ENCODE peak calls at places on chromosomes 1 and 21, in nine cellular contexts. One of them, this sample, is unnamed.

GRCh38 chr1:1677718-1678580 is 14.6 kb downstream of the SLC35E2B start:
- DNase-seq in smooth muscle cell of the brain vasculature: no peak
- DNase-seq in mucosa of gallbladder: no peak
- DNase-seq in OCI-LY7: peak
- DNase-seq in ELR: no peak
- DNase-seq in AG08396: peak
- DNase-seq in NCI-H146: no peak
- DNase-seq in neural crest cell: no peak
- DNase-seq in NCI-H1105 treated with DMSO at 0.1 percent for 48 hours: no peak
- DNase-seq in this sample: no peak

GRCh38 chr1:93874025-93874651 is 4.9 kb downstream of the DNTTIP2 start:
- DNase-seq in OCI-LY7: peak
- DNase-seq in NCI-H146: peak
- DNase-seq in neural crest cell: no peak
- DNase-seq in AG08396: peak
- DNase-seq in NCI-H1105 treated with DMSO at 0.1 percent for 48 hours: no peak
- DNase-seq in ELR: peak
- DNase-seq in mucosa of gallbladder: no peak
- DNase-seq in smooth muscle cell of the brain vasculature: no peak
- DNase-seq in this sample: peak

GRCh38 chr1:157967205-157967604 is 26.2 kb upstream of the KIRREL1 start:
- DNase-seq in NCI-H1105 treated with DMSO at 0.1 percent for 48 hours: no peak
- DNase-seq in smooth muscle cell of the brain vasculature: no peak
- DNase-seq in neural crest cell: no peak
- DNase-seq in mucosa of gallbladder: no peak
- DNase-seq in NCI-H146: no peak
- DNase-seq in AG08396: no peak
- DNase-seq in OCI-LY7: no peak
- DNase-seq in ELR: no peak
- DNase-seq in this sample: no peak

GRCh38 chr21:29342394-29342957 is 43.8 kb downstream of the BACH1 start:
- DNase-seq in NCI-H1105 treated with DMSO at 0.1 percent for 48 hours: no peak
- DNase-seq in ELR: peak
- DNase-seq in NCI-H146: no peak
- DNase-seq in smooth muscle cell of the brain vasculature: peak
- DNase-seq in mucosa of gallbladder: peak
- DNase-seq in OCI-LY7: no peak
- DNase-seq in AG08396: peak
- DNase-seq in neural crest cell: no peak
- DNase-seq in this sample: no peak

GRCh38 chr1:83083589-83084224 is 915.2 kb downstream of the TTLL7 start:
- DNase-seq in smooth muscle cell of the brain vasculature: no peak
- DNase-seq in NCI-H1105 treated with DMSO at 0.1 percent for 48 hours: peak
- DNase-seq in neural crest cell: no peak
- DNase-seq in ELR: no peak
- DNase-seq in OCI-LY7: no peak
- DNase-seq in mucosa of gallbladder: no peak
- DNase-seq in AG08396: no peak
- DNase-seq in NCI-H146: no peak
- DNase-seq in this sample: no peak

GRCh38 chr1:115300087-115300856 is 37.8 kb downstream of the NGF start:
- DNase-seq in mucosa of gallbladder: no peak
- DNase-seq in NCI-H1105 treated with DMSO at 0.1 percent for 48 hours: no peak
- DNase-seq in NCI-H146: peak
- DNase-seq in smooth muscle cell of the brain vasculature: no peak
- DNase-seq in ELR: peak
- DNase-seq in AG08396: no peak
- DNase-seq in OCI-LY7: peak
- DNase-seq in neural crest cell: no peak
- DNase-seq in this sample: no peak

GRCh38 chr1:24830680-24831272 is 85.5 kb downstream of the CLIC4 start:
- DNase-seq in ELR: peak
- DNase-seq in AG08396: peak
- DNase-seq in mucosa of gallbladder: no peak
- DNase-seq in smooth muscle cell of the brain vasculature: peak
- DNase-seq in OCI-LY7: peak
- DNase-seq in NCI-H1105 treated with DMSO at 0.1 percent for 48 hours: peak
- DNase-seq in NCI-H146: peak
- DNase-seq in neural crest cell: no peak
- DNase-seq in this sample: peak

GRCh38 chr1:43042773-43043470 is 84.3 kb upstream of the SLC2A1 start:
- DNase-seq in AG08396: no peak
- DNase-seq in mucosa of gallbladder: no peak
- DNase-seq in ELR: no peak
- DNase-seq in NCI-H146: no peak
- DNase-seq in NCI-H1105 treated with DMSO at 0.1 percent for 48 hours: no peak
- DNase-seq in smooth muscle cell of the brain vasculature: no peak
- DNase-seq in OCI-LY7: no peak
- DNase-seq in neural crest cell: no peak
- DNase-seq in this sample: no peak

GRCh38 chr21:42160111-42160949 is 58.6 kb upstream of the ABCG1 start:
- DNase-seq in AG08396: no peak
- DNase-seq in mucosa of gallbladder: no peak
- DNase-seq in NCI-H146: no peak
- DNase-seq in ELR: no peak
- DNase-seq in smooth muscle cell of the brain vasculature: no peak
- DNase-seq in NCI-H1105 treated with DMSO at 0.1 percent for 48 hours: no peak
- DNase-seq in neural crest cell: no peak
- DNase-seq in OCI-LY7: no peak
- DNase-seq in this sample: no peak

GRCh38 chr21:37710555-37711293 is 205.5 kb downstream of the KCNJ6 start:
- DNase-seq in ELR: peak
- DNase-seq in AG08396: no peak
- DNase-seq in neural crest cell: no peak
- DNase-seq in OCI-LY7: no peak
- DNase-seq in smooth muscle cell of the brain vasculature: no peak
- DNase-seq in NCI-H1105 treated with DMSO at 0.1 percent for 48 hours: peak
- DNase-seq in NCI-H146: peak
- DNase-seq in mucosa of gallbladder: no peak
- DNase-seq in this sample: peak

GRCh38 chr1:12810691-12811408 is 19.7 kb downstream of the PRAMEF1 start:
- DNase-seq in OCI-LY7: no peak
- DNase-seq in mucosa of gallbladder: no peak
- DNase-seq in AG08396: no peak
- DNase-seq in ELR: peak
- DNase-seq in NCI-H146: no peak
- DNase-seq in NCI-H1105 treated with DMSO at 0.1 percent for 48 hours: no peak
- DNase-seq in smooth muscle cell of the brain vasculature: no peak
- DNase-seq in neural crest cell: no peak
- DNase-seq in this sample: no peak

GRCh38 chr21:17667256-17667655 is 54.6 kb upstream of the BTG3 start:
- DNase-seq in mucosa of gallbladder: no peak
- DNase-seq in NCI-H1105 treated with DMSO at 0.1 percent for 48 hours: no peak
- DNase-seq in AG08396: no peak
- DNase-seq in neural crest cell: no peak
- DNase-seq in smooth muscle cell of the brain vasculature: no peak
- DNase-seq in ELR: no peak
- DNase-seq in NCI-H146: no peak
- DNase-seq in OCI-LY7: no peak
- DNase-seq in this sample: no peak

GRCh38 chr1:74729741-74730478 is 2.9 kb downstream of the CRYZ start:
- DNase-seq in ELR: peak
- DNase-seq in mucosa of gallbladder: no peak
- DNase-seq in AG08396: peak
- DNase-seq in neural crest cell: no peak
- DNase-seq in NCI-H146: peak
- DNase-seq in smooth muscle cell of the brain vasculature: no peak
- DNase-seq in NCI-H1105 treated with DMSO at 0.1 percent for 48 hours: no peak
- DNase-seq in OCI-LY7: no peak
- DNase-seq in this sample: peak

GRCh38 chr1:229139320-229139719 is 131.6 kb upstream of the RAB4A start:
- DNase-seq in NCI-H1105 treated with DMSO at 0.1 percent for 48 hours: no peak
- DNase-seq in neural crest cell: no peak
- DNase-seq in ELR: no peak
- DNase-seq in AG08396: no peak
- DNase-seq in OCI-LY7: no peak
- DNase-seq in mucosa of gallbladder: no peak
- DNase-seq in NCI-H146: no peak
- DNase-seq in smooth muscle cell of the brain vasculature: no peak
- DNase-seq in this sample: no peak

GRCh38 chr1:183164350-183164749 is 21.7 kb upstream of the LAMC2 start:
- DNase-seq in AG08396: peak
- DNase-seq in NCI-H146: no peak
- DNase-seq in mucosa of gallbladder: no peak
- DNase-seq in smooth muscle cell of the brain vasculature: no peak
- DNase-seq in OCI-LY7: no peak
- DNase-seq in neural crest cell: no peak
- DNase-seq in ELR: peak
- DNase-seq in NCI-H1105 treated with DMSO at 0.1 percent for 48 hours: no peak
- DNase-seq in this sample: no peak

GRCh38 chr1:244989813-244990212 is 125.5 kb upstream of the HNRNPU start:
- DNase-seq in smooth muscle cell of the brain vasculature: no peak
- DNase-seq in mucosa of gallbladder: no peak
- DNase-seq in AG08396: no peak
- DNase-seq in neural crest cell: no peak
- DNase-seq in NCI-H146: no peak
- DNase-seq in OCI-LY7: no peak
- DNase-seq in NCI-H1105 treated with DMSO at 0.1 percent for 48 hours: no peak
- DNase-seq in ELR: peak
- DNase-seq in this sample: no peak

GRCh38 chr1:154720328-154721301 is 112.6 kb upstream of the ADAR start:
- DNase-seq in neural crest cell: no peak
- DNase-seq in ELR: no peak
- DNase-seq in AG08396: no peak
- DNase-seq in mucosa of gallbladder: no peak
- DNase-seq in OCI-LY7: no peak
- DNase-seq in NCI-H146: no peak
- DNase-seq in smooth muscle cell of the brain vasculature: no peak
- DNase-seq in NCI-H1105 treated with DMSO at 0.1 percent for 48 hours: no peak
- DNase-seq in this sample: no peak

GRCh38 chr21:20739421-20739820 is 258.8 kb upstream of the NCAM2 start:
- DNase-seq in ELR: peak
- DNase-seq in NCI-H1105 treated with DMSO at 0.1 percent for 48 hours: no peak
- DNase-seq in smooth muscle cell of the brain vasculature: no peak
- DNase-seq in NCI-H146: no peak
- DNase-seq in AG08396: no peak
- DNase-seq in OCI-LY7: no peak
- DNase-seq in neural crest cell: no peak
- DNase-seq in mucosa of gallbladder: no peak
- DNase-seq in this sample: no peak

GRCh38 chr1:10665930-10666850 is 130.3 kb downstream of the CASZ1 start:
- DNase-seq in AG08396: no peak
- DNase-seq in mucosa of gallbladder: peak
- DNase-seq in smooth muscle cell of the brain vasculature: no peak
- DNase-seq in OCI-LY7: no peak
- DNase-seq in ELR: no peak
- DNase-seq in NCI-H1105 treated with DMSO at 0.1 percent for 48 hours: no peak
- DNase-seq in NCI-H146: no peak
- DNase-seq in neural crest cell: no peak
- DNase-seq in this sample: no peak

GRCh38 chr1:107776898-107777663 is 187.9 kb downstream of the VAV3 start:
- DNase-seq in smooth muscle cell of the brain vasculature: no peak
- DNase-seq in NCI-H1105 treated with DMSO at 0.1 percent for 48 hours: peak
- DNase-seq in AG08396: no peak
- DNase-seq in NCI-H146: peak
- DNase-seq in mucosa of gallbladder: no peak
- DNase-seq in ELR: no peak
- DNase-seq in OCI-LY7: peak
- DNase-seq in neural crest cell: no peak
- DNase-seq in this sample: peak

GRCh38 chr1:85398391-85399064 is 66.4 kb downstream of the DDAH1 start:
- DNase-seq in ELR: peak
- DNase-seq in OCI-LY7: no peak
- DNase-seq in NCI-H1105 treated with DMSO at 0.1 percent for 48 hours: no peak
- DNase-seq in AG08396: no peak
- DNase-seq in mucosa of gallbladder: no peak
- DNase-seq in smooth muscle cell of the brain vasculature: no peak
- DNase-seq in NCI-H146: no peak
- DNase-seq in neural crest cell: no peak
- DNase-seq in this sample: no peak

GRCh38 chr1:57411262-57411661 is 12.6 kb downstream of the DAB1 start:
- DNase-seq in OCI-LY7: no peak
- DNase-seq in AG08396: peak
- DNase-seq in ELR: peak
- DNase-seq in smooth muscle cell of the brain vasculature: no peak
- DNase-seq in NCI-H146: no peak
- DNase-seq in mucosa of gallbladder: no peak
- DNase-seq in neural crest cell: no peak
- DNase-seq in NCI-H1105 treated with DMSO at 0.1 percent for 48 hours: no peak
- DNase-seq in this sample: no peak

GRCh38 chr1:226125097-226125630 is 61.4 kb downstream of the ACBD3 start:
- DNase-seq in AG08396: peak
- DNase-seq in NCI-H146: peak
- DNase-seq in ELR: peak
- DNase-seq in NCI-H1105 treated with DMSO at 0.1 percent for 48 hours: peak
- DNase-seq in smooth muscle cell of the brain vasculature: no peak
- DNase-seq in mucosa of gallbladder: peak
- DNase-seq in OCI-LY7: peak
- DNase-seq in neural crest cell: peak
- DNase-seq in this sample: peak

GRCh38 chr1:21451981-21452411 is 12.1 kb downstream of the NBPF3 start:
- DNase-seq in OCI-LY7: no peak
- DNase-seq in smooth muscle cell of the brain vasculature: no peak
- DNase-seq in NCI-H1105 treated with DMSO at 0.1 percent for 48 hours: no peak
- DNase-seq in mucosa of gallbladder: no peak
- DNase-seq in ELR: peak
- DNase-seq in NCI-H146: no peak
- DNase-seq in neural crest cell: no peak
- DNase-seq in AG08396: no peak
- DNase-seq in this sample: no peak

GRCh38 chr1:223176437-223176836 is 33.4 kb upstream of the TLR5 start:
- DNase-seq in NCI-H1105 treated with DMSO at 0.1 percent for 48 hours: no peak
- DNase-seq in NCI-H146: no peak
- DNase-seq in OCI-LY7: no peak
- DNase-seq in mucosa of gallbladder: peak
- DNase-seq in neural crest cell: no peak
- DNase-seq in AG08396: no peak
- DNase-seq in ELR: no peak
- DNase-seq in smooth muscle cell of the brain vasculature: no peak
- DNase-seq in this sample: no peak

GRCh38 chr1:61184714-61185106 is 102.3 kb downstream of the NFIA start:
- DNase-seq in ELR: no peak
- DNase-seq in neural crest cell: no peak
- DNase-seq in NCI-H1105 treated with DMSO at 0.1 percent for 48 hours: no peak
- DNase-seq in smooth muscle cell of the brain vasculature: no peak
- DNase-seq in AG08396: no peak
- DNase-seq in OCI-LY7: no peak
- DNase-seq in NCI-H146: no peak
- DNase-seq in mucosa of gallbladder: no peak
- DNase-seq in this sample: no peak

GRCh38 chr1:208944981-208945451 is 638.5 kb upstream of the CAMK1G start:
- DNase-seq in mucosa of gallbladder: no peak
- DNase-seq in ELR: no peak
- DNase-seq in NCI-H1105 treated with DMSO at 0.1 percent for 48 hours: no peak
- DNase-seq in NCI-H146: no peak
- DNase-seq in AG08396: no peak
- DNase-seq in OCI-LY7: no peak
- DNase-seq in neural crest cell: no peak
- DNase-seq in smooth muscle cell of the brain vasculature: no peak
- DNase-seq in this sample: no peak

GRCh38 chr1:153099646-153100045 is 5.3 kb upstream of the SPRR2E start:
- DNase-seq in smooth muscle cell of the brain vasculature: no peak
- DNase-seq in OCI-LY7: no peak
- DNase-seq in mucosa of gallbladder: no peak
- DNase-seq in AG08396: no peak
- DNase-seq in NCI-H146: no peak
- DNase-seq in ELR: peak
- DNase-seq in neural crest cell: no peak
- DNase-seq in NCI-H1105 treated with DMSO at 0.1 percent for 48 hours: no peak
- DNase-seq in this sample: no peak

GRCh38 chr1:64515427-64515826 is 45.5 kb downstream of the CACHD1 start:
- DNase-seq in NCI-H146: no peak
- DNase-seq in ELR: peak
- DNase-seq in OCI-LY7: no peak
- DNase-seq in mucosa of gallbladder: peak
- DNase-seq in smooth muscle cell of the brain vasculature: no peak
- DNase-seq in AG08396: peak
- DNase-seq in NCI-H1105 treated with DMSO at 0.1 percent for 48 hours: peak
- DNase-seq in neural crest cell: no peak
- DNase-seq in this sample: no peak

GRCh38 chr1:62263006-62263812 is 56.0 kb downstream of the KANK4 start:
- DNase-seq in AG08396: no peak
- DNase-seq in neural crest cell: no peak
- DNase-seq in OCI-LY7: no peak
- DNase-seq in ELR: no peak
- DNase-seq in mucosa of gallbladder: no peak
- DNase-seq in NCI-H1105 treated with DMSO at 0.1 percent for 48 hours: no peak
- DNase-seq in smooth muscle cell of the brain vasculature: no peak
- DNase-seq in NCI-H146: no peak
- DNase-seq in this sample: no peak

GRCh38 chr1:65457868-65458267 is 37.4 kb downstream of the LEPR start:
- DNase-seq in NCI-H1105 treated with DMSO at 0.1 percent for 48 hours: no peak
- DNase-seq in NCI-H146: no peak
- DNase-seq in AG08396: no peak
- DNase-seq in neural crest cell: no peak
- DNase-seq in OCI-LY7: no peak
- DNase-seq in ELR: no peak
- DNase-seq in smooth muscle cell of the brain vasculature: no peak
- DNase-seq in mucosa of gallbladder: no peak
- DNase-seq in this sample: no peak

This sample was measured in NCI-H345.